ENCODE peak calls at places on chromosomes 12 and 14, in ten cellular contexts. Y, E, A, K, F, V, Q, L, R and N are unnamed samples.

GRCh38 chr12:2393016-2393415 is 340.2 kb downstream of the CACNA1C start:
- DNase-seq in R (no peak), K (no peak), L (no peak), Y (no peak), E (no peak), F (no peak), Q (no peak), A (no peak), V (no peak), N (no peak)

GRCh38 chr12:114001731-114002340 is 35.7 kb upstream of the RBM19 start:
- DNase-seq in L (no peak), Q (no peak), K (no peak), Y (no peak), A (no peak), E (no peak), R (no peak), V (no peak), F (no peak), N (no peak)

GRCh38 chr12:47277972-47278448 is 198.3 kb upstream of the AMIGO2 start:
- DNase-seq in Q (no peak), K (no peak), Y (peak), E (no peak), V (no peak), R (peak), A (peak), F (peak), L (no peak), N (no peak)

GRCh38 chr12:52307836-52308806 is 13.1 kb downstream of the KRT83 start:
- DNase-seq in A (no peak), K (peak), F (peak), Q (peak), Y (peak), E (peak), V (peak), R (peak), L (no peak), N (no peak)

GRCh38 chr14:94157195-94157594 is 16.9 kb upstream of the PPP4R4 start:
- DNase-seq in Q (no peak), L (no peak), Y (no peak), F (no peak), V (no peak), E (no peak), K (no peak), R (no peak), A (no peak), N (no peak)

GRCh38 chr14:81187832-81188522 is 32.8 kb downstream of the GTF2A1 start:
- DNase-seq in L (no peak), V (no peak), E (no peak), K (no peak), A (no peak), F (no peak), Y (no peak), Q (no peak), R (no peak), N (no peak)

GRCh38 chr12:109589240-109589590 is 15.6 kb downstream of the MVK start:
- DNase-seq in F (no peak), Y (no peak), K (no peak), A (no peak), E (no peak), L (no peak), V (no peak), Q (no peak), R (no peak), N (peak)

GRCh38 chr12:122665349-122665748 is 37.8 kb downstream of the HCAR2 start:
- DNase-seq in V (no peak), L (no peak), K (no peak), F (no peak), E (no peak), Q (no peak), Y (no peak), A (no peak), R (no peak), N (no peak)

GRCh38 chr12:119229837-119230236 is 51.1 kb downstream of the HSPB8 start:
- DNase-seq in Y (no peak), A (peak), Q (peak), R (peak), V (no peak), K (peak), F (peak), L (peak), E (no peak), N (peak)

GRCh38 chr12:25557830-25558436 is 4.8 kb upstream of the LMNTD1 start:
- DNase-seq in Q (peak), L (no peak), K (no peak), V (no peak), E (peak), Y (peak), A (peak), R (peak), F (peak), N (no peak)

GRCh38 chr12:111277570-111277969 is 91.3 kb downstream of the PHETA1 start:
- DNase-seq in Y (no peak), V (no peak), L (no peak), K (no peak), A (peak), F (no peak), E (no peak), Q (no peak), R (no peak), N (no peak)

GRCh38 chr12:113149361-113150150 is at the start of gene CFAP73:
- DNase-seq in L (peak), K (peak), A (peak), Q (peak), Y (peak), V (peak), F (peak), E (no peak), R (peak), N (peak)

GRCh38 chr14:21093018-21093417 is 5.4 kb downstream of the ZNF219 start:
- DNase-seq in L (peak), Y (no peak), R (no peak), Q (no peak), E (no peak), A (no peak), V (no peak), K (no peak), F (no peak), N (no peak)

GRCh38 chr14:77140937-77141591 is 527 bp downstream of the ZDHHC22 start:
- DNase-seq in V (no peak), L (no peak), E (no peak), Q (peak), F (peak), R (peak), Y (peak), A (peak), K (no peak), N (no peak)

GRCh38 chr14:96197969-96198368 is 6.7 kb upstream of the BDKRB2 start:
- DNase-seq in E (no peak), Q (no peak), A (no peak), L (no peak), R (no peak), K (no peak), F (no peak), Y (no peak), V (no peak), N (no peak)

GRCh38 chr14:65462411-65462810 is 49.9 kb downstream of the FUT8 start:
- DNase-seq in Q (no peak), Y (no peak), V (no peak), E (no peak), F (peak), A (peak), L (no peak), K (no peak), R (peak), N (no peak)

GRCh38 chr12:68559246-68559645 is 51.5 kb upstream of the RAP1B start:
- DNase-seq in K (no peak), F (peak), Y (no peak), R (peak), L (no peak), V (no peak), Q (no peak), E (no peak), A (peak), N (no peak)

GRCh38 chr14:34227834-34228662 is 234.0 kb downstream of the SPTSSA start:
- DNase-seq in V (peak), F (peak), L (peak), R (peak), Q (peak), A (peak), Y (peak), E (peak), K (peak), N (peak)

GRCh38 chr12:60123443-60124000 is 527.7 kb downstream of the SLC16A7 start:
- DNase-seq in R (peak), V (no peak), K (no peak), Y (no peak), Q (no peak), L (no peak), E (no peak), A (peak), F (peak), N (no peak)

GRCh38 chr12:109714141-109714912 is 702 bp downstream of the FAM222A start:
- DNase-seq in Q (peak), F (peak), Y (peak), V (peak), L (peak), R (peak), A (no peak), E (peak), K (peak), N (no peak)

GRCh38 chr12:108689314-108690190 is 41.8 kb downstream of the CORO1C start:
- DNase-seq in A (peak), V (peak), R (no peak), L (no peak), F (peak), K (no peak), Y (no peak), Q (no peak), E (peak), N (no peak)

GRCh38 chr12:120984351-120984898 is 6.1 kb downstream of the HNF1A start:
- DNase-seq in E (no peak), A (no peak), K (no peak), V (no peak), L (no peak), R (no peak), F (no peak), Q (no peak), Y (no peak), N (no peak)

GRCh38 chr12:121278450-121279375 is 17.8 kb downstream of the CAMKK2 start:
- DNase-seq in V (peak), Q (no peak), Y (no peak), K (peak), L (peak), R (no peak), F (peak), E (no peak), A (peak), N (no peak)

GRCh38 chr12:69698769-69699540 is at the start of gene BEST3:
- DNase-seq in V (no peak), F (no peak), R (peak), L (no peak), Y (no peak), A (no peak), K (no peak), Q (no peak), E (peak), N (no peak)

GRCh38 chr12:69639400-69640016 is 28.8 kb upstream of the LRRC10 start:
- DNase-seq in F (peak), L (peak), V (peak), R (peak), Q (peak), E (peak), Y (peak), K (peak), A (peak), N (peak)

GRCh38 chr14:92481386-92481785 is 32.2 kb upstream of the RIN3 start:
- DNase-seq in F (peak), Q (no peak), Y (peak), V (no peak), E (no peak), A (peak), K (no peak), L (no peak), R (no peak), N (no peak)

GRCh38 chr12:57849035-57849434 is 2.5 kb upstream of the CTDSP2 start:
- DNase-seq in A (no peak), K (no peak), L (no peak), E (no peak), R (no peak), V (no peak), Y (no peak), F (no peak), Q (no peak), N (no peak)

GRCh38 chr12:12387521-12387920 is 30.6 kb downstream of the BORCS5 start:
- DNase-seq in L (no peak), V (no peak), F (peak), R (peak), Y (peak), Q (no peak), E (no peak), A (peak), K (no peak), N (no peak)

GRCh38 chr12:12226187-12226586 is 40.7 kb downstream of the LRP6 start:
- DNase-seq in Q (no peak), E (no peak), R (no peak), A (no peak), F (no peak), Y (no peak), K (no peak), L (no peak), V (no peak), N (no peak)

GRCh38 chr12:78746001-78746400 is 118.6 kb upstream of the SYT1 start:
- DNase-seq in K (no peak), F (no peak), E (no peak), Y (no peak), R (no peak), Q (no peak), V (no peak), L (no peak), A (no peak), N (no peak)

GRCh38 chr12:115752913-115753726 is 524.4 kb downstream of the MED13L start:
- DNase-seq in R (peak), A (peak), K (no peak), Y (peak), F (peak), E (peak), Q (peak), V (no peak), L (peak), N (no peak)

GRCh38 chr12:92550661-92551060 is 152.1 kb upstream of the PLEKHG7 start:
- DNase-seq in F (no peak), Y (no peak), K (no peak), R (no peak), A (no peak), V (no peak), L (no peak), Q (no peak), E (no peak), N (no peak)

GRCh38 chr12:54853933-54854538 is at the start of gene MUCL1:
- DNase-seq in F (peak), E (peak), A (peak), K (no peak), R (peak), V (no peak), Q (peak), L (no peak), Y (peak), N (no peak)
- TF ChIP-seq CTCF in F (peak), E (peak), A (peak), K (peak), R (peak), V (peak), Q (peak), L (no peak), Y (peak), N (peak)

DNA sequence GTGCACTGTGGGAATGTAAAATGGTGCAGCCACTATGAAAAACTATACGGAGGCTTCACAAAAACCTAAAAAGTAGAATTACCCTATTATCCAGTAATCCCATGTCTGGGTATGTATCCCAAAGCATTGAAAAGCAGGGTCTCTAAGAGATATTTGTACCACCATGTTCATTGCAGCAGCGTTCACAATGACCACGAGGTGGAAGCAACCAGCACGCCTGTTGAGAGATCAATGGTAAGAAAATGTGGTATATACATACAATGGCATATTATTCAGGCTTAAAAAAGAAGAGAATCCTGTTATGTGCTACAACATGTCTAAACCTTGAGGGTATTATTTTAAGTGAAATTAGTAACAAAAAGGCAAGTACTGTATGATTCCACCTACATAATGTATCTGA is 910 bp upstream of the NOPCHAP1 start:
- DNase-seq in Y (no peak), A (no peak), Q (no peak), K (no peak), E (no peak), L (no peak), R (no peak), V (no peak), F (no peak), N (no peak)
- TF ChIP-seq CTCF in Y (no peak), A (no peak), Q (no peak), K (no peak), E (no peak), L (no peak), R (peak), V (no peak), F (no peak), N (no peak)

GRCh38 chr14:106879241-106879640 is 1352.9 kb downstream of the TMEM121 start:
- DNase-seq in V (peak), K (no peak), Y (no peak), F (no peak), Q (no peak), R (peak), A (peak), L (no peak), E (no peak), N (no peak)
- TF ChIP-seq CTCF in V (peak), K (peak), Y (no peak), F (peak), Q (no peak), R (peak), A (peak), L (no peak), E (no peak), N (peak)

GRCh38 chr14:101103321-101103901 is 199.9 kb upstream of the RTL1 start:
- DNase-seq in K (no peak), E (no peak), Y (no peak), R (no peak), L (peak), F (no peak), V (no peak), Q (no peak), A (no peak), N (no peak)
- TF ChIP-seq CTCF in K (no peak), E (no peak), Y (no peak), R (no peak), L (no peak), F (no peak), V (no peak), Q (no peak), A (no peak), N (no peak)

DNA sequence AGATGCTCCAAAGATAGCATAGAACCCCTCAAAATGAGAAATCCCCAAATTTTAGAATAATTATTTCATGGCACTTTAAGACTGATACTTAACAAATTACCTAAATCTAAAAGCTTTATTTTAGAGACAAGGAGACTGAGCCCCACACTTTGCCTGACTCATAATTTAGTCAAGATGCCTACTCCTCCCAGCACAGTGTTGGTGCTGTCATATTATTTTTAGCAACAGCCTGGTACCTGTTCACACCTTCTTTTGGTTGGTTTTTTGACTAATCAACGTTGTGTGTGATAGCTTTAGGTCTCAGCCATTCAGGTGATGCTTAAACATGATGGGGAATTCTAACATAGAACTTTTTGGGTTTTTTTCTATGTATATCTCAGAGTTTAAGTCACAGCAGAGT is 120.2 kb downstream of the SEC23A start:
- DNase-seq in K (no peak), R (no peak), L (no peak), Q (no peak), E (no peak), V (no peak), A (no peak), Y (no peak), F (no peak), N (no peak)
- TF ChIP-seq CTCF in K (no peak), R (no peak), L (no peak), Q (no peak), E (no peak), V (no peak), A (no peak), Y (no peak), F (no peak), N (no peak)

DNA sequence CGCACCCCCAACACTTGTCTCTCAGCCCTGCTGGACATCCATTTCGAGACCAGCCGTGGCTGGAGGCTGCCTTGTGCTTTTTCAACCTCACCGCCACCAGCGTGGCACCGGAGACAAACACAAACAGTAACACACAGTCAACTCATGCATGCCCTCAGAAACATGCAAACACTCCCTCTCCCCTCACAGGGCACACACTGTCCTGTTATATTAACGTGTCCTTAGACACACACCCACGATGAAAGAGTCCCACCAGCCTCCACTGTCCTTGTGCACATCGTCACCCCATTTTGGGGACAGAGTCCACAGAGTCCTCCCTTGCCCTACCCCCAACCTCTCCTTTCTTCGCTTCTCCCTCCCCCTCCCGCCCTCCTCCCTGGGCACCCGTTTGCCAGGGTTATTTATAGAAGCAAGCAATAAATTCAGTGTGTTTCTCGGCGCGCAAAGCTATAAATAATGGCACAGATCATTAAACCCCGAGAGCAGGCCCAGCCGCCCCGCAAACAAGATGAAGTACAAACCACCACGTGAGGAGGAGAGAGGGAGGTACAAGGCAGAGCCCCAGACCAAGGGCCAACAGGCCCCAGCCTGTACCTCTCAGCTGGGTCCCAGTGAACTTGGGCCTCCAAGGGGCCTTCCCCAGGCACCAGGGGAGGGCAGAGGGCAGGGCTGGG is 27.8 kb downstream of the SMUG1 start:
- DNase-seq in R (no peak), E (peak), V (no peak), Q (no peak), F (no peak), K (no peak), L (no peak), Y (no peak), A (no peak), N (no peak)
- TF ChIP-seq CTCF in R (no peak), E (no peak), V (no peak), Q (no peak), F (no peak), K (no peak), L (no peak), Y (no peak), A (no peak), N (no peak)

GRCh38 chr14:100025111-100025510 is 40.1 kb upstream of the EVL start:
- DNase-seq in L (no peak), V (peak), E (peak), R (peak), Y (no peak), Q (peak), F (peak), A (peak), K (no peak), N (no peak)
- TF ChIP-seq CTCF in L (no peak), V (peak), E (peak), R (peak), Y (peak), Q (no peak), F (peak), A (peak), K (peak), N (peak)

GRCh38 chr14:71526388-71526787 is 405.8 kb upstream of the RGS6 start:
- DNase-seq in E (no peak), R (no peak), L (no peak), Q (no peak), Y (no peak), F (no peak), A (no peak), V (no peak), K (no peak), N (no peak)

GRCh38 chr14:71529855-71530254 is 402.4 kb upstream of the RGS6 start:
- DNase-seq in V (no peak), Q (no peak), L (peak), F (no peak), A (peak), E (no peak), R (no peak), K (no peak), Y (no peak), N (no peak)

GRCh38 chr14:71524321-71524982 is 407.8 kb upstream of the RGS6 start:
- DNase-seq in A (no peak), Y (no peak), R (no peak), F (no peak), E (no peak), Q (no peak), L (no peak), V (no peak), K (no peak), N (no peak)

GRCh38 chr14:71525663-71526246 is 406.5 kb upstream of the RGS6 start:
- DNase-seq in F (peak), E (no peak), A (no peak), R (no peak), Q (no peak), K (no peak), V (no peak), L (no peak), Y (no peak), N (no peak)

GRCh38 chr14:71527807-71528206 is 404.4 kb upstream of the RGS6 start:
- DNase-seq in Q (no peak), L (no peak), E (no peak), A (no peak), R (no peak), Y (no peak), F (no peak), V (no peak), K (no peak), N (no peak)
- TF ChIP-seq CTCF in Q (no peak), L (no peak), E (no peak), A (no peak), R (no peak), Y (no peak), F (no peak), V (no peak), K (no peak), N (no peak)

GRCh38 chr12:51269174-51270066 is 795 bp downstream of the SMAGP start:
- DNase-seq in F (no peak), R (peak), Q (peak), L (peak), K (peak), Y (no peak), A (peak), E (peak), V (peak), N (peak)
- TF ChIP-seq CTCF in F (peak), R (peak), Q (peak), L (no peak), K (peak), Y (peak), A (peak), E (peak), V (peak), N (peak)